ENCODE peak calls at places on chromosome 11, in five cellular contexts. F, L, B, Y and A are unnamed samples.

GRCh38 chr11:75263944-75264349 is 23.4 kb downstream of the TPBGL start:
- DNase-seq in F (no peak), L (peak; percentile 12), B (no peak), Y (no peak), A (peak; percentile 36)

GRCh38 chr11:26297179-26297970 is 34.6 kb upstream of the ANO3 start:
- DNase-seq in F (peak; percentile 85), L (no peak), B (peak; percentile 33), Y (peak; percentile 47), A (no peak)

GRCh38 chr11:23404225-23405160 is 544.2 kb upstream of the CCDC179 start:
- DNase-seq in F (no peak), L (no peak), B (no peak), Y (no peak), A (no peak)

GRCh38 chr11:79466411-79466810 is 25.6 kb upstream of the TENM4 start:
- DNase-seq in F (peak; percentile 50), L (no peak), B (no peak), Y (no peak), A (no peak)

GRCh38 chr11:82038151-82038550 is 695.5 kb downstream of the FAM181B start:
- DNase-seq in F (no peak), L (no peak), B (no peak), Y (no peak), A (no peak)

GRCh38 chr11:122007611-122008071 is 108.4 kb downstream of the BLID start:
- DNase-seq in F (peak; percentile 82), L (no peak), B (no peak), Y (no peak), A (no peak)

GRCh38 chr11:130881475-130882137 is 34.7 kb downstream of the SNX19 start:
- DNase-seq in F (no peak), L (no peak), B (no peak), Y (no peak), A (no peak)

GRCh38 chr11:82792822-82793569 is 59.3 kb upstream of the FAM181B start:
- DNase-seq in F (no peak), L (no peak), B (no peak), Y (no peak), A (no peak)

GRCh38 chr11:46348986-46349401 is 1.7 kb downstream of the DGKZ start:
- DNase-seq in F (no peak), L (peak; percentile 46), B (no peak), Y (no peak), A (peak; percentile 87)

GRCh38 chr11:16297332-16297731 is 59.0 kb downstream of the SOX6 start:
- DNase-seq in F (no peak), L (no peak), B (no peak), Y (no peak), A (no peak)

GRCh38 chr11:9148035-9148434 is 56.6 kb upstream of the SCUBE2 start:
- DNase-seq in F (no peak), L (no peak), B (no peak), Y (no peak), A (no peak)

GRCh38 chr11:73243093-73243485 is 25.0 kb downstream of the P2RY2 start:
- DNase-seq in F (no peak), L (no peak), B (no peak), Y (no peak), A (no peak)

GRCh38 chr11:120326228-120326627 is 1.1 kb downstream of the TLCD5 start:
- DNase-seq in F (peak; percentile 76), L (no peak), B (no peak), Y (no peak), A (no peak)

GRCh38 chr11:64179221-64179620 is 6.8 kb upstream of the STIP1 start:
- DNase-seq in F (no peak), L (no peak), B (no peak), Y (no peak), A (no peak)

GRCh38 chr11:59729884-59730283 is 16.2 kb upstream of the OR10V1 start:
- DNase-seq in F (no peak), L (no peak), B (no peak), Y (no peak), A (no peak)

GRCh38 chr11:30282289-30282631 is 40.6 kb upstream of the ARL14EP start:
- DNase-seq in F (no peak), L (peak; percentile 18), B (no peak), Y (no peak), A (no peak)

GRCh38 chr11:117231637-117232021 is 244 bp downstream of the PCSK7 start:
- DNase-seq in F (no peak), L (no peak), B (no peak), Y (no peak), A (no peak)

GRCh38 chr11:65108469-65109123 is 3.1 kb upstream of the TM7SF2 start:
- DNase-seq in F (no peak), L (no peak), B (no peak), Y (no peak), A (no peak)

GRCh38 chr11:115241899-115242298 is 262.3 kb downstream of the CADM1 start:
- DNase-seq in F (no peak), L (no peak), B (no peak), Y (no peak), A (no peak)

GRCh38 chr11:13028322-13028721 is 19.2 kb downstream of the RASSF10 start:
- DNase-seq in F (no peak), L (no peak), B (no peak), Y (no peak), A (no peak)

GRCh38 chr11:13029872-13030271 is 20.8 kb downstream of the RASSF10 start:
- DNase-seq in F (no peak), L (no peak), B (no peak), Y (no peak), A (no peak)

GRCh38 chr11:13023423-13023822 is 14.3 kb downstream of the RASSF10 start:
- DNase-seq in F (no peak), L (no peak), B (no peak), Y (no peak), A (no peak)

GRCh38 chr11:13030857-13031256 is 21.7 kb downstream of the RASSF10 start:
- DNase-seq in F (no peak), L (peak; percentile 61), B (no peak), Y (no peak), A (no peak)

DNA sequence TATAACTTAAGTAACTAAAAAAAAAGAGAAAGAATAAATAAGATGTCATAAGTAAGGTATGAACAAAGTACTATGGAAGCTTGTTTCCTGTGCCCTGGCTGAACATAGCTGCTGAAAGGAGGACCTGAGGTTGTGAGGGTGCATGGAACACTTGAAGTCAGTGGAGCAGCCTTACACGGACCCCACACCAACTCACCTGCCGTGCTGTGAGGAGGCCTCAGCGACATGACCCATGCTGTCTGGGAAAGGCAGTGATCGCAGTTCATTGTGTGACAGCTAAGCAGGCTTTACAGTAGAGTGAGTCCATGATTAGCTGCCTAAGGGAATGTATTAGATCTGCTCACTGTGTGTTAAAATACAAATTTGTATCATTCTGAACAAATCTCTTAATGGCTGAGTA is 17.6 kb downstream of the RASSF10 start:
- DNase-seq in F (no peak), L (no peak), B (no peak), Y (no peak), A (no peak)
- H3K27me3 ChIP-seq in F (peaks cover 4% of the 10 kb centered on the region), L (no peaks in the 10 kb centered on the region), B (no peaks in the 10 kb centered on the region), Y (peaks cover 3% of the 10 kb centered on the region), A (peaks cover 2% of the 10 kb centered on the region)

GRCh38 chr11:102318469-102318868 is 1.2 kb downstream of the BIRC3 start:
- DNase-seq in F (no peak), L (peak; percentile 30), B (no peak), Y (no peak), A (peak; percentile 50)

GRCh38 chr11:102320166-102320565 is 2.9 kb downstream of the BIRC3 start:
- DNase-seq in F (no peak), L (no peak), B (no peak), Y (no peak), A (peak; percentile 49)

GRCh38 chr11:102320679-102321078 is 3.4 kb downstream of the BIRC3 start:
- DNase-seq in F (no peak), L (no peak), B (no peak), Y (peak; percentile 24), A (no peak)

GRCh38 chr11:102317768-102318103 is 452 bp downstream of the BIRC3 start:
- DNase-seq in F (no peak), L (no peak), B (no peak), Y (no peak), A (no peak)

DNA sequence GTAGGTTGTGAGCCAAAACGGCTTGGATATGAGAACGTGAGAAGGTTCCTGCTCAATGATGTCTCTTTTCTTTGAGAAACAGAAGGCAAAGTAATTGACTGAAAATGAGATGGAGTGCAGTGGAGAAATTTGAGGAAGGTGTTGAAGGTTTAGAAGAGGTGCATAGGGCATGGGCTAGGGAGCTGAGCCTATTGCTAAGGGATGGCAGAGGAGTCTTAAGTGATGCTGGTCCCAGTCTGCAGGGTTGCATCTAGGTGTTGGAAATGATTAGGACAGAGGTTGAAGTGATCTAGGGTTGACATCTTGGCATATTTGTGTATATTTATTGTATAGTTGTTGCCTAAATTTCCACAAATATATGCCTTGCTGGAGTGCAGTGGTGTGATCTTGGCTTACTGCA is 2.3 kb downstream of the BIRC3 start:
- DNase-seq in F (no peak), L (no peak), B (no peak), Y (no peak), A (no peak)
- H3K4me3 ChIP-seq in F (no peak overlapping the region), L (no peak overlapping the region), B (no peak overlapping the region), Y (peak overlapping the region; percentile 93), A (peak overlapping the region; percentile 99)

GRCh38 chr11:17642370-17642769 is 77.0 kb upstream of the MYOD1 start:
- DNase-seq in F (no peak), L (no peak), B (no peak), Y (no peak), A (no peak)
- H3K27me3 ChIP-seq in F (no peaks in the 10 kb centered on the region), L (no peaks in the 10 kb centered on the region), B (no peaks in the 10 kb centered on the region), Y (no peaks in the 10 kb centered on the region), A (no peaks in the 10 kb centered on the region)

GRCh38 chr11:66315498-66315885 is 1.4 kb downstream of the CD248 start:
- DNase-seq in F (no peak), L (no peak), B (no peak), Y (no peak), A (no peak)

GRCh38 chr11:66315921-66316811 is 678 bp downstream of the CD248 start:
- DNase-seq in F (peak; percentile 20), L (no peak), B (no peak), Y (no peak), A (no peak)

GRCh38 chr11:66314186-66314501 is 2.7 kb downstream of the CD248 start:
- DNase-seq in F (no peak), L (no peak), B (no peak), Y (no peak), A (no peak)

GRCh38 chr11:66313321-66314185 is 3.3 kb downstream of the CD248 start:
- DNase-seq in F (peak; percentile 54), L (no peak), B (peak; percentile 91), Y (no peak), A (no peak)

DNA sequence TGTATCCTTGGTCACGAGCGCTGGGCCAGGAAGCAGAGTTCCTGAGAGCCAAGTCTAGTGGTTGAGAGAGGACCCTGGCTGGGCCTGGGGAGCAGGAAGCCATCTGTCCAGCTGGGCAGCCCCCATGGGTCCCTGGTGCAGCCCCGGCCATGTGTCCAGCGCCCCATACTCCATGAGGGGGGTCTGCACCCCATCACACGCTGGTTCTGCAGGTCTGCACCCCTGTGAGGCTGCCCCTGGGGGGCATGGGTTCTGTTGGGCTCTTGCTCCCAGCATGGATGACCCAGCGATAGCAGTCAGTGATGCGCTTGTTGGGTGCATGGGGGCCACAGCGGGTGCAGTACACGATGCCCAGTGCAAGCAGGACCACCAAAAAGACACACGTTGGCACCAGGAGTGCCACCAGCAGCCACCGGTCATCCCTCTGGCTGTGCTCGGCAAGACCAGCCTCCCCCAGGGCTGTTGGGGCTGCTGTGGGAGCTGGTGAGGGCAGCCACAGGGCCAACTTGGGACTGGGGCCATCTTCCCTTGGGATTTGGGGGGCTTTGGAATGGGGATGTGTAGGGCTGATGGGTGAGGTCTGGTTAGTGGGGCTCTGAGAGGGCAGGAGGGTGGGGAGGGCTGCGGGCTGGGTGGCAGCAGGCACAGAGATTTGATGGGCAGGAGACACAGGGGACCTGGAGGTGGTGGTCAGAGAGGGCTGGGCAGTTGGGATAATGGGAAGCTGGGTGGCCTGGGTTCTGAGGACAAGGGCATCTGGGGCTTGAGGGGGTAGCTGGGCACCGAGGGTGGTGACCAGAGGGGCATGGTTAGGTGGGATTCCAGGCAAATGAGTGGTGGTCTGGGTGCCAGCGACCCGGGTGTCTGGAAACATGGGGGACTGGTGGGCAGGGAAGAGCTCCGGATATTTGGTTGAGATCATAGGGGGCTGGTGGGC is 2.0 kb downstream of the CD248 start:
- DNase-seq in F (no peak), L (no peak), B (no peak), Y (no peak), A (no peak)
- H3K4me3 ChIP-seq in F (no peak overlapping the region), L (no peak overlapping the region), B (no peak overlapping the region), Y (no peak overlapping the region), A (no peak overlapping the region)